ENCODE peak calls at places on chromosomes 16 and 17, in eight cellular contexts. One of them, this sample, is unnamed. For H3K4me1 and H3K36me3, the result is how much of the 10 kb centered on the place peaks cover.

GRCh38 chr17:64984776-64985521 is 65.7 kb upstream of the LRRC37A3 start:
- DNase-seq in lower lobe of right lung: no peak
- DNase-seq in body of pancreas: no peak
- DNase-seq in heart left ventricle: no peak
- DNase-seq in stomach: no peak
- DNase-seq in uterus: peak
- DNase-seq in PC-9: peak
- DNase-seq in OCI-LY7: peak
- DNase-seq in this sample: no peak

GRCh38 chr17:35052780-35053179 is 10.7 kb downstream of the RFFL start:
- DNase-seq in PC-9: no peak
- DNase-seq in lower lobe of right lung: no peak
- DNase-seq in heart left ventricle: no peak
- DNase-seq in body of pancreas: no peak
- DNase-seq in OCI-LY7: no peak
- DNase-seq in stomach: no peak
- DNase-seq in uterus: no peak
- DNase-seq in this sample: no peak

GRCh38 chr16:69626256-69626655 is 60.5 kb downstream of the NFAT5 start:
- DNase-seq in OCI-LY7: no peak
- DNase-seq in stomach: no peak
- DNase-seq in lower lobe of right lung: no peak
- DNase-seq in heart left ventricle: no peak
- DNase-seq in body of pancreas: no peak
- DNase-seq in PC-9: no peak
- DNase-seq in uterus: no peak
- DNase-seq in this sample: no peak

GRCh38 chr16:53743149-53743566 is 39.2 kb downstream of the FTO start:
- DNase-seq in heart left ventricle: no peak
- DNase-seq in body of pancreas: peak
- DNase-seq in lower lobe of right lung: no peak
- DNase-seq in PC-9: no peak
- DNase-seq in OCI-LY7: peak
- DNase-seq in uterus: no peak
- DNase-seq in stomach: no peak
- DNase-seq in this sample: peak

GRCh38 chr17:82297280-82297803 is 20.1 kb downstream of the CD7 start:
- DNase-seq in PC-9: peak
- DNase-seq in uterus: peak
- DNase-seq in lower lobe of right lung: peak
- DNase-seq in OCI-LY7: peak
- DNase-seq in heart left ventricle: peak
- DNase-seq in stomach: peak
- DNase-seq in body of pancreas: peak
- DNase-seq in this sample: no peak

GRCh38 chr16:11744075-11744470 is 1.4 kb upstream of the TXNDC11 start:
- DNase-seq in stomach: no peak
- DNase-seq in lower lobe of right lung: no peak
- DNase-seq in uterus: no peak
- DNase-seq in body of pancreas: no peak
- DNase-seq in PC-9: no peak
- DNase-seq in OCI-LY7: no peak
- DNase-seq in heart left ventricle: no peak
- DNase-seq in this sample: no peak

GRCh38 chr17:7283471-7284216 is 2.1 kb downstream of the SLC2A4 start:
- DNase-seq in stomach: no peak
- DNase-seq in body of pancreas: no peak
- DNase-seq in uterus: no peak
- DNase-seq in PC-9: no peak
- DNase-seq in OCI-LY7: no peak
- DNase-seq in heart left ventricle: no peak
- DNase-seq in lower lobe of right lung: no peak
- DNase-seq in this sample: no peak

GRCh38 chr17:14760719-14761425 is 460.0 kb downstream of the HS3ST3B1 start:
- DNase-seq in uterus: no peak
- DNase-seq in lower lobe of right lung: no peak
- DNase-seq in OCI-LY7: no peak
- DNase-seq in heart left ventricle: no peak
- DNase-seq in body of pancreas: no peak
- DNase-seq in stomach: no peak
- DNase-seq in PC-9: no peak
- DNase-seq in this sample: no peak

GRCh38 chr17:62870581-62870964 is 62.5 kb upstream of the MARCHF10 start:
- DNase-seq in uterus: no peak
- DNase-seq in heart left ventricle: no peak
- DNase-seq in stomach: no peak
- DNase-seq in OCI-LY7: no peak
- DNase-seq in PC-9: no peak
- DNase-seq in lower lobe of right lung: no peak
- DNase-seq in body of pancreas: no peak
- DNase-seq in this sample: no peak

GRCh38 chr17:77480509-77481215 is 339.9 kb downstream of the SEC14L1 start:
- DNase-seq in OCI-LY7: no peak
- DNase-seq in uterus: no peak
- DNase-seq in stomach: no peak
- DNase-seq in heart left ventricle: no peak
- DNase-seq in PC-9: no peak
- DNase-seq in lower lobe of right lung: no peak
- DNase-seq in body of pancreas: no peak
- DNase-seq in this sample: no peak
- H3K4me1 ChIP-seq in OCI-LY7: under half
- H3K4me1 ChIP-seq in uterus: under half
- H3K4me1 ChIP-seq in stomach: half or more
- H3K4me1 ChIP-seq in heart left ventricle: under half
- H3K4me1 ChIP-seq in PC-9: under half
- H3K4me1 ChIP-seq in lower lobe of right lung: under half
- H3K4me1 ChIP-seq in body of pancreas: under half
- H3K4me1 ChIP-seq in this sample: half or more

DNA sequence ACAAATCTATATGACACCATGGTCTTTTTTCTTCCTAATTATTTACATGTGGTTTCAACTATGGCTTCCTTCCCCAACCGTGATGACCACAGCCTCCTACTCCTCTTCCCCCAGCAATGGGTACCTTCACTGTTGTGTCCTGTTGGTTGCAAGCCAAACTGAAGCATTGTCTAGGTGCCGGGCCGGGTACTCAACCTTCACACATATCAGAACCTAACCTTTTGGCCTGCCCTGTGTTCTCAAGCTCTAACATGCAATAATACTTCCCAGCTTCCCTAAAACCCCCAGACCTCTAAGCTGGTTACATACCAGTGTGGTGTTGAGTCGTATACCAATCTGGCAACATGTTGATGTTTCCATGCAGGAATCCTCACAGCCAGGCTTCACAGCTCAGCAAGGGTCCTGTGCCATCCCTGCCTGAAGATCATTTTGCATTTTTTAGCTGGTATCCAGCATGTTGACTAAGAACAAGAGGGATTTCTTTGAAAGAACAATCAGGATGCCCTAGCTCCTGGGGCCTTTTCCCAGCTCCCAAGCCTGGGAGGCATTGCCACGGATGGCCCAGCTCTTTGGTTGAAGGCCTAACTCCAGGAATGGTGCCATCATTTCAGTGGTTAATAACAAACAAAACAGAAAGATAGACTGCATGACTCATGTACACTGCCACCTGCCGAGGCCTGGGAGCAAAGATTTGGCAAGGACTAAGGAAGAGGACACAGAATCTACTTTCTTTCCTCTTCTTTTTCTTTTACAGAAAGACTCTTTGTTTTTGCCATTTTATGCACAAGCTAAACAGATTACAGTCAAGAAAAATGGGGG is 373.7 kb upstream of the SALL1 start:
- DNase-seq in stomach: no peak
- DNase-seq in body of pancreas: peak
- DNase-seq in uterus: no peak
- DNase-seq in lower lobe of right lung: no peak
- DNase-seq in heart left ventricle: no peak
- DNase-seq in PC-9: no peak
- DNase-seq in OCI-LY7: no peak
- DNase-seq in this sample: peak
- TF ChIP-seq CTCF in stomach: no peak
- TF ChIP-seq CTCF in body of pancreas: peak
- TF ChIP-seq CTCF in uterus: peak
- TF ChIP-seq CTCF in lower lobe of right lung: no peak
- TF ChIP-seq CTCF in heart left ventricle: no peak
- TF ChIP-seq CTCF in PC-9: no peak
- TF ChIP-seq CTCF in OCI-LY7: no peak
- TF ChIP-seq CTCF in this sample: peak

DNA sequence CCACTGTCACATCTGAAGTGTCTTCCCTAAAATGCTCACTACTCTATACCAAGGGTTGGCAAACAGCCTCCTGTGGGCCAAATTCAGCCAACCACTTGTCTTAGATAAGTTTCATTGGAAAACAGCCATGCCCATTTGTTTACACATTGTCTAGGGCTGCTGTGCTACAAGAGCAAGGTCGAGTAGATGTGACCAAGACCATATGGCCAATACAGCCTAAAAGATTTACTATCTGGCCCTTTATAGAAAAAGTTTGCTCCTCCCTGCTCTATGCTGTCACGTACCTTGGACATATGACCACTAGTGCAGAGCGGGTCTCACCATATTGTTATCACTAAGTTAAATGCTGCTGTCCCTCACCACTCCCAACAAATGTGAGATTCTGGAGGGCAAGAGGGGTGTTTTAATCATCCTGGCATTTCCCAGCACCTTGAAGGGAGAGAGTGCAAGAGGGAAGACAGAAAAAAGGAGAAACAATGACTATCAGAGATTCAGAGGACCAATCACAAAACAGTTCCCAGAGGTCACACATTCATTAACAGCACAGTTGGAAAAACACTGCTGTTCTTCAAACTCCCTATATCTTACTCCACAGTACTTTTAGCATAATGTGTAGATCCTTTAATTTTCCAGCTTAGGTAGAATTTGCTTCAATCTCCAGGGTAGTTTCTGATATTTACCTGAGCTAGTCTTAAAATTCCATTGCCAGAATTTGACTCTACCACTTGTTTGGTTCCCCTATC is 13.2 kb downstream of the LSM12 start:
- DNase-seq in lower lobe of right lung: no peak
- DNase-seq in PC-9: no peak
- DNase-seq in uterus: no peak
- DNase-seq in heart left ventricle: peak
- DNase-seq in OCI-LY7: no peak
- DNase-seq in body of pancreas: peak
- DNase-seq in stomach: peak
- DNase-seq in this sample: no peak
- H3K36me3 ChIP-seq in lower lobe of right lung: half or more
- H3K36me3 ChIP-seq in PC-9: under half
- H3K36me3 ChIP-seq in uterus: under half
- H3K36me3 ChIP-seq in heart left ventricle: under half
- H3K36me3 ChIP-seq in OCI-LY7: half or more
- H3K36me3 ChIP-seq in body of pancreas: under half
- H3K36me3 ChIP-seq in stomach: half or more
- H3K36me3 ChIP-seq in this sample: under half

GRCh38 chr16:1014221-1014620 is 32.7 kb downstream of the SOX8 start:
- DNase-seq in stomach: no peak
- DNase-seq in OCI-LY7: no peak
- DNase-seq in body of pancreas: no peak
- DNase-seq in uterus: no peak
- DNase-seq in lower lobe of right lung: no peak
- DNase-seq in PC-9: no peak
- DNase-seq in heart left ventricle: no peak
- DNase-seq in this sample: no peak
- H3K4me1 ChIP-seq in stomach: under half
- H3K4me1 ChIP-seq in OCI-LY7: under half
- H3K4me1 ChIP-seq in body of pancreas: under half
- H3K4me1 ChIP-seq in uterus: under half
- H3K4me1 ChIP-seq in lower lobe of right lung: under half
- H3K4me1 ChIP-seq in PC-9: under half
- H3K4me1 ChIP-seq in heart left ventricle: under half
- H3K4me1 ChIP-seq in this sample: under half

GRCh38 chr17:78137392-78138203 is 7.0 kb downstream of the TMC8 start:
- DNase-seq in lower lobe of right lung: no peak
- DNase-seq in PC-9: peak
- DNase-seq in heart left ventricle: no peak
- DNase-seq in OCI-LY7: peak
- DNase-seq in uterus: no peak
- DNase-seq in stomach: no peak
- DNase-seq in body of pancreas: no peak
- DNase-seq in this sample: no peak
- TF ChIP-seq CTCF in lower lobe of right lung: peak
- TF ChIP-seq CTCF in PC-9: peak
- TF ChIP-seq CTCF in heart left ventricle: peak
- TF ChIP-seq CTCF in OCI-LY7: peak
- TF ChIP-seq CTCF in uterus: no peak
- TF ChIP-seq CTCF in stomach: no peak
- TF ChIP-seq CTCF in body of pancreas: no peak
- TF ChIP-seq CTCF in this sample: peak

GRCh38 chr17:81081217-81081616 is 46.3 kb downstream of the BAIAP2 start:
- DNase-seq in heart left ventricle: no peak
- DNase-seq in OCI-LY7: no peak
- DNase-seq in stomach: no peak
- DNase-seq in body of pancreas: no peak
- DNase-seq in PC-9: no peak
- DNase-seq in lower lobe of right lung: no peak
- DNase-seq in uterus: no peak
- DNase-seq in this sample: no peak
- H3K36me3 ChIP-seq in heart left ventricle: under half
- H3K36me3 ChIP-seq in OCI-LY7: under half
- H3K36me3 ChIP-seq in stomach: under half
- H3K36me3 ChIP-seq in body of pancreas: under half
- H3K36me3 ChIP-seq in PC-9: under half
- H3K36me3 ChIP-seq in lower lobe of right lung: under half
- H3K36me3 ChIP-seq in uterus: under half
- H3K36me3 ChIP-seq in this sample: under half

GRCh38 chr16:85383836-85384825 is 229.0 kb upstream of the GSE1 start:
- DNase-seq in body of pancreas: no peak
- DNase-seq in uterus: no peak
- DNase-seq in PC-9: no peak
- DNase-seq in heart left ventricle: no peak
- DNase-seq in lower lobe of right lung: peak
- DNase-seq in stomach: no peak
- DNase-seq in OCI-LY7: no peak
- DNase-seq in this sample: no peak
- H3K4me1 ChIP-seq in body of pancreas: under half
- H3K4me1 ChIP-seq in uterus: under half
- H3K4me1 ChIP-seq in PC-9: under half
- H3K4me1 ChIP-seq in heart left ventricle: under half
- H3K4me1 ChIP-seq in lower lobe of right lung: under half
- H3K4me1 ChIP-seq in stomach: under half
- H3K4me1 ChIP-seq in OCI-LY7: under half
- H3K4me1 ChIP-seq in this sample: under half

This sample was measured in A673.